ENCODE peak calls at places on chromosome 6, in five cellular contexts. N is GM13977, J is stomach, R is GM20000, H is H9. K is an unnamed sample.

GRCh38 chr6:90286884-90287488 is 9.7 kb downstream of the BACH2 start:
- DNase-seq in N (no peak), J (peak), R (no peak), H (peak), K (no peak)

GRCh38 chr6:43826739-43827138 is 56.7 kb downstream of the VEGFA start:
- DNase-seq in N (no peak), J (no peak), R (no peak), H (no peak), K (no peak)

GRCh38 chr6:79538481-79538971 is 1.3 kb upstream of the LCA5 start:
- DNase-seq in N (no peak), J (no peak), R (no peak), H (no peak), K (no peak)

GRCh38 chr6:167046861-167047495 is 47.8 kb downstream of the CEP43 start:
- DNase-seq in N (no peak), J (no peak), R (no peak), H (no peak), K (no peak)

GRCh38 chr6:80280258-80281010 is 174.0 kb downstream of the BCKDHB start:
- DNase-seq in N (no peak), J (no peak), R (no peak), H (no peak), K (no peak)

GRCh38 chr6:163872335-163872734 is 457.8 kb downstream of the QKI start:
- DNase-seq in N (no peak), J (no peak), R (no peak), H (no peak), K (no peak)

GRCh38 chr6:154706389-154706788 is 26.8 kb upstream of the SCAF8 start:
- DNase-seq in N (no peak), J (no peak), R (no peak), H (no peak), K (no peak)

GRCh38 chr6:43742931-43743632 is 26.9 kb upstream of the VEGFA start:
- DNase-seq in N (no peak), J (no peak), R (no peak), H (peak), K (no peak)

GRCh38 chr6:52666523-52666922 is 4.4 kb upstream of the TMEM14A start:
- DNase-seq in N (no peak), J (no peak), R (no peak), H (no peak), K (no peak)

GRCh38 chr6:138410972-138411667 is 7.1 kb downstream of the HEBP2 start:
- DNase-seq in N (peak), J (no peak), R (peak), H (no peak), K (no peak)

GRCh38 chr6:17472653-17473183 is 79.3 kb downstream of the CAP2 start:
- DNase-seq in N (no peak), J (no peak), R (no peak), H (no peak), K (no peak)

GRCh38 chr6:17473554-17473953 is 80.2 kb downstream of the CAP2 start:
- DNase-seq in N (no peak), J (no peak), R (no peak), H (no peak), K (no peak)

GRCh38 chr6:17469006-17469972 is 75.9 kb downstream of the CAP2 start:
- DNase-seq in N (no peak), J (no peak), R (no peak), H (no peak), K (no peak)

GRCh38 chr6:17470209-17470952 is 77.0 kb downstream of the CAP2 start:
- DNase-seq in N (no peak), J (no peak), R (no peak), H (no peak), K (no peak)

DNA sequence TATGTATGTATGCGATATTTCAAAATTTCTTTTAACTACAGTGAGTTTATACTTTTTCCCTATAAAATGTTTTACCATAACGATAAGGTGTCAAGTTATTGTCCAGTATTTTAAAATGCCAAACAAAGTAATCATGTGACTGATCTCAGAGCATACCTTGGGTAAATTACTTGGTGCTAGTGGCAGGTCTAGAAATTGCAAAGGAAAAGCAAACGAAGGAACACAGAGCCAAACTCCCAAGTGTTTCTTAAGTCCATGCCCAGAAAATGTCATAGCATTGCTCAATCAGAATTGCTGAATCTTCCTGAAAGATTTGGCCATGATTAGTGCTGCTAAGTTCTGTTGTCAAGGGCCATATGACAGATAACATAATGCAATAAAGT is 77.5 kb downstream of the CAP2 start:
- DNase-seq in N (no peak), J (no peak), R (no peak), H (no peak), K (no peak)
- TF ChIP-seq CTCF in N (no peak), J (no peak), R (no peak), H (no peak), K (no peak)

DNA sequence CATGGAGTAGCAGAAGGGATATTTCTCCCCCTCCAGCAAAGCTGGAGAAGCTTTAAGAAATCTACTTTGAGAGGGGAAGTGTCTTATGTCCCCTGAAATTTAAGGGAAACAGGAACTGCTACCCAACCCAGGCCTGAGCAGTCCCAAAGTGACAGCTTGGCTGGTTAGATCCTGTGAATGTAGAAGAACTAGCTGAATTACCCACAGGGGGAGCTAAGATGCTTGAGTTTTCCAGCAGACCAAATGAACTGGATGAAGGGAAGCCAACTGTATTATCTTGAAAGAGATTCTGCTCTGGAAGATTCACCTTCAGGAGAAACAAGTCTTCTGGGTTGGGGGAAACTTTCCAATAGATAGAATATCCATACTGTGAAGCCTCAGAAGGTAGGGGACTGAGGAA is 303.3 kb upstream of the MMS22L start:
- DNase-seq in N (peak), J (no peak), R (peak), H (no peak), K (no peak)
- TF ChIP-seq CTCF in N (peak), J (no peak), R (no peak), H (peak), K (no peak)

GRCh38 chr6:37674161-37674560 is 23.5 kb downstream of the MDGA1 start:
- DNase-seq in N (no peak), J (no peak), R (no peak), H (no peak), K (no peak)

GRCh38 chr6:37671061-37671460 is 26.6 kb downstream of the MDGA1 start:
- DNase-seq in N (no peak), J (no peak), R (no peak), H (no peak), K (no peak)

GRCh38 chr6:37675100-37675499 is 22.6 kb downstream of the MDGA1 start:
- DNase-seq in N (no peak), J (no peak), R (no peak), H (no peak), K (no peak)

GRCh38 chr6:37675606-37676005 is 22.1 kb downstream of the MDGA1 start:
- DNase-seq in N (no peak), J (no peak), R (no peak), H (no peak), K (no peak)

DNA sequence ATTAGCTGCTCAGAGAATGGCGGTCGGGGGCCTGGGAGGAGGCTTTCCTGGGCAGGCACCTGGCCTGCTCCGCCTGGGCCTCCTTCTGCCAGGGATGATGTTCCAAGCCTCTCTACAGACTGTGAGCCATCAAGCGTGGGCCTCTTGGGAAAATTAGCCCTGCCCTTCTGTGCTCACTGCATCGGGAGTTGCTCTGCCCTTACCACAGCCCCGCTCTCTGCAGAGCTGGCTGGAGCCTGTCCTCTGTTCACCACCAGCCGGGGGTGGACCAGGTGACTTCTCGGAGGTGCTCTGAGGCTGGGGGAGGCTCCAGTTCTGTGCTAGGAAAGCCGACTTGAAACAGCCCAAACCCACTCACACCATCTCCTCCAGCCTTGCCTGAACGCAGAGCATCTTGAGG is 24.2 kb downstream of the MDGA1 start:
- DNase-seq in N (no peak), J (no peak), R (no peak), H (no peak), K (no peak)
- TF ChIP-seq CTCF in N (no peak), J (no peak), R (no peak), H (no peak), K (no peak)

GRCh38 chr6:34717466-34717865 is 20.9 kb upstream of the ILRUN start:
- DNase-seq in N (no peak), J (no peak), R (no peak), H (no peak), K (no peak)
- TF ChIP-seq CTCF in N (no peak), J (no peak), R (no peak), H (no peak), K (no peak)

GRCh38 chr6:108260126-108260808 is 573 bp downstream of the SNX3 start:
- DNase-seq in N (peak), J (peak), R (peak), H (peak), K (no peak)

GRCh38 chr6:108263371-108263770 is 2.5 kb upstream of the SNX3 start:
- DNase-seq in N (no peak), J (no peak), R (no peak), H (no peak), K (no peak)

DNA sequence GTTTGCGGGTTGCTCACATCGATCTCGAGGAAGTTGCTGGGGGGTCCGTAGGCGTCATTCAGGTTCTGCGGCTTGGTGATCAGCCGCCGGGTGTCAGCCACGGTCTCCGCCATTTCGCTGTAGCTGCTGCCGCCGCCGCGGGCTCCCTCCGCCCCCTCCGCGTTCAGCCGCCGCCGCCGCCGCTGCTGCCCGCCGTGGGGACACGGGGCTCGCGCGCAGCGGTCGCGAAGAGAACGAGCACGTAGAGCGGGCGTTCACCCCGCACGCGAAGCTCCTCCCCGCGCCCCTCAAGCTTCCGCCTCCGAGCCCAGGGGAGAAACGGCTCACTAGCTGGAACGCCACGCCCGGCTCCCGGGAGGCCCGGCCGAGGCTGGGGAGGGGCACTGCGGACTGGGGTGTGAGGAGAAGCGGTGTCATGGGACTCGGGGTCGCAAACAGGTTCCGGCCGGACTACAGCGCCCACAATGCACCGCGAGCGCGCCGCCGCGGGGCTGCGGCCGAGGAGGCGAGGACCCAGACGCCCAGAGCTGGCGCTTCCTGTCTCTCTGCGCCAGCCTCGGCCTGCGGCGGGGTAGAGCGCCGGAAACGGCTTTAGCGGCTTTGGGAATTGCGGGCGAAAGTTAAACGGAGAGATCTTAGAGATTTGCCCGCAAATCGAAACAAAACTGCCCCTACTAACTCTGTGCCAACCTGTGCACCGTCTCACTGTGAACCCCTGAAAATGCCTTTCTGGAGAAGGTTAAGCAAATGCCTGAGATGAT is at the start of gene SNX3:
- DNase-seq in N (peak), J (peak), R (peak), H (peak), K (peak)
- TF ChIP-seq CTCF in N (peak), J (no peak), R (no peak), H (no peak), K (no peak)

DNA sequence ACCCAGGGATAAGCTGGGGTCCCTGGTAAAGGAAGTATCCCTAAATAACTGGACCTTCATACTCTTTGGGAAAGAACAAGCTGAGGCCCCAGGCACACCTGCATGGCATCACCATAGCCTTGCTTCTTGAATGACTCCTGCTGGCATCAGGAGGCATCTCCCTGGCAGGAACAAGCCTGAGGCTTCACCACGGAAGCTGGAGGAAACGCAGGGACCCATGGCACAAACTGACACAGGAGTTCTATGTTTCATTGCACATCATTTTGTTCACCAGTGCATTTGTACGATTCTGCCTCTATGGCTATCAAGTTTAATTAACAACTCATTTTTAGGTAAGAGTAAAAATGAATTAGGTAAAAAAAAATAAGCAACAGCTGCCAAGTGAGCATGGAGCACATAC is 619 bp upstream of the PDE7B start:
- DNase-seq in N (no peak), J (no peak), R (no peak), H (no peak), K (no peak)
- TF ChIP-seq CTCF in N (no peak), J (no peak), R (no peak), H (no peak), K (no peak)

K was measured in omental fat pad.